ENCODE peak calls at places on chromosome 21, in five cellular contexts. M is naive B cell; R is colonic mucosa; Y is activated CD4-positive, alpha-beta T cell treated with anti-CD3 and anti-CD28 coated beads, Interleukin-2, amount 50 U/mL, for 1 hour; A is NCI-H69. D is an unnamed sample.

GRCh38 chr21:43343992-43344886 is 82.7 kb downstream of the SIK1 start:
- DNase-seq in M (no peak), R (peak; percentile 49), Y (no peak), A (peak; percentile 97), D (no peak)

GRCh38 chr21:39781331-39781730 is 36.3 kb downstream of the IGSF5 start:
- DNase-seq in M (no peak), R (no peak), Y (no peak), A (no peak), D (no peak)

GRCh38 chr21:36994501-36995189 is 11.9 kb upstream of the RIPPLY3 start:
- DNase-seq in M (no peak), R (no peak), Y (no peak), A (no peak), D (no peak)

GRCh38 chr21:44666401-44667320 is at the start of gene KRTAP12-2:
- DNase-seq in M (no peak), R (no peak), Y (no peak), A (peak; percentile 96), D (no peak)

GRCh38 chr21:37896788-37897187 is 19.5 kb downstream of the KCNJ6 start:
- DNase-seq in M (no peak), R (no peak), Y (no peak), A (no peak), D (no peak)

GRCh38 chr21:44965251-44966022 is 25.6 kb downstream of the SLX9 start:
- DNase-seq in M (no peak), R (no peak), Y (no peak), A (peak; percentile 21), D (no peak)

GRCh38 chr21:24759348-24760118 is 847.7 kb downstream of the MRPL39 start:
- DNase-seq in M (no peak), R (no peak), Y (no peak), A (peak; percentile 27), D (no peak)

GRCh38 chr21:28769683-28770082 is 223.0 kb downstream of the LTN1 start:
- DNase-seq in M (no peak), R (no peak), Y (no peak), A (no peak), D (no peak)

GRCh38 chr21:33434770-33435360 is 31.7 kb downstream of the IFNGR2 start:
- DNase-seq in M (peak; percentile 32), R (no peak), Y (no peak), A (no peak), D (peak; percentile 60)